ENCODE peak calls at places on chromosomes 11 and 22, in seven cellular contexts. One of them, this sample, is unnamed.

GRCh38 chr11:45603930-45604682 is 61.3 kb downstream of the CHST1 start:
- DNase-seq in cardiac fibroblast: no peak
- DNase-seq in heart right ventricle: peak; percentile 53
- DNase-seq in AG09309: no peak
- DNase-seq in dorsolateral prefrontal cortex: no peak
- DNase-seq in K562: no peak
- DNase-seq in HL-60: no peak
- DNase-seq in this sample: no peak

GRCh38 chr22:42814616-42815015 is 42.5 kb downstream of the ARFGAP3 start:
- DNase-seq in HL-60: no peak
- DNase-seq in dorsolateral prefrontal cortex: no peak
- DNase-seq in AG09309: no peak
- DNase-seq in K562: no peak
- DNase-seq in cardiac fibroblast: no peak
- DNase-seq in heart right ventricle: no peak
- DNase-seq in this sample: no peak

GRCh38 chr11:128093689-128094088 is 493.7 kb downstream of the ETS1 start:
- DNase-seq in AG09309: no peak
- DNase-seq in K562: no peak
- DNase-seq in cardiac fibroblast: no peak
- DNase-seq in dorsolateral prefrontal cortex: no peak
- DNase-seq in heart right ventricle: no peak
- DNase-seq in HL-60: no peak
- DNase-seq in this sample: no peak

GRCh38 chr22:46043816-46044717 is 67.1 kb upstream of the WNT7B start:
- DNase-seq in HL-60: no peak
- DNase-seq in AG09309: no peak
- DNase-seq in K562: no peak
- DNase-seq in heart right ventricle: no peak
- DNase-seq in dorsolateral prefrontal cortex: peak; percentile 53
- DNase-seq in cardiac fibroblast: peak; percentile 48
- DNase-seq in this sample: no peak

GRCh38 chr11:67310246-67311050 is 7.1 kb downstream of the SSH3 start:
- DNase-seq in HL-60: no peak
- DNase-seq in K562: no peak
- DNase-seq in cardiac fibroblast: no peak
- DNase-seq in heart right ventricle: no peak
- DNase-seq in AG09309: no peak
- DNase-seq in dorsolateral prefrontal cortex: no peak
- DNase-seq in this sample: no peak

GRCh38 chr11:6610591-6610990 is 1.4 kb downstream of the TAF10 start:
- DNase-seq in HL-60: no peak
- DNase-seq in heart right ventricle: no peak
- DNase-seq in AG09309: no peak
- DNase-seq in dorsolateral prefrontal cortex: no peak
- DNase-seq in cardiac fibroblast: no peak
- DNase-seq in K562: peak; percentile 46
- DNase-seq in this sample: no peak

GRCh38 chr11:44760917-44761545 is 34.3 kb downstream of the TSPAN18 start:
- DNase-seq in HL-60: no peak
- DNase-seq in dorsolateral prefrontal cortex: no peak
- DNase-seq in K562: peak; percentile 74
- DNase-seq in heart right ventricle: no peak
- DNase-seq in cardiac fibroblast: peak; percentile 85
- DNase-seq in AG09309: no peak
- DNase-seq in this sample: no peak

GRCh38 chr11:84522331-84522730 is 1104.8 kb downstream of the DLG2 start:
- DNase-seq in HL-60: no peak
- DNase-seq in AG09309: no peak
- DNase-seq in cardiac fibroblast: peak; percentile 14
- DNase-seq in dorsolateral prefrontal cortex: no peak
- DNase-seq in heart right ventricle: no peak
- DNase-seq in K562: no peak
- DNase-seq in this sample: no peak

GRCh38 chr11:73478737-73479347 is 102.6 kb downstream of the RELT start:
- DNase-seq in dorsolateral prefrontal cortex: no peak
- DNase-seq in AG09309: no peak
- DNase-seq in heart right ventricle: no peak
- DNase-seq in HL-60: no peak
- DNase-seq in K562: peak; percentile 32
- DNase-seq in cardiac fibroblast: peak; percentile 61
- DNase-seq in this sample: no peak

GRCh38 chr11:78809931-78810481 is 235.3 kb upstream of the NARS2 start:
- DNase-seq in K562: no peak
- DNase-seq in AG09309: no peak
- DNase-seq in heart right ventricle: no peak
- DNase-seq in dorsolateral prefrontal cortex: no peak
- DNase-seq in HL-60: no peak
- DNase-seq in cardiac fibroblast: no peak
- DNase-seq in this sample: no peak

GRCh38 chr22:46447906-46448669 is 89.3 kb downstream of the CELSR1 start:
- DNase-seq in heart right ventricle: no peak
- DNase-seq in K562: no peak
- DNase-seq in HL-60: no peak
- DNase-seq in cardiac fibroblast: no peak
- DNase-seq in AG09309: no peak
- DNase-seq in dorsolateral prefrontal cortex: no peak
- DNase-seq in this sample: no peak

GRCh38 chr22:36369922-36370781 is 17.6 kb downstream of the MYH9 start:
- DNase-seq in HL-60: peak; percentile 97
- DNase-seq in AG09309: no peak
- DNase-seq in K562: peak; percentile 57
- DNase-seq in cardiac fibroblast: peak; percentile 74
- DNase-seq in heart right ventricle: no peak
- DNase-seq in dorsolateral prefrontal cortex: no peak
- DNase-seq in this sample: no peak

GRCh38 chr11:132610791-132611190 is 921.5 kb downstream of the OPCML start:
- DNase-seq in heart right ventricle: no peak
- DNase-seq in dorsolateral prefrontal cortex: no peak
- DNase-seq in K562: no peak
- DNase-seq in AG09309: no peak
- DNase-seq in cardiac fibroblast: no peak
- DNase-seq in HL-60: no peak
- DNase-seq in this sample: no peak

GRCh38 chr22:48902001-48902869 is 925.4 kb downstream of the BRD1 start:
- DNase-seq in HL-60: no peak
- DNase-seq in AG09309: no peak
- DNase-seq in dorsolateral prefrontal cortex: no peak
- DNase-seq in heart right ventricle: no peak
- DNase-seq in cardiac fibroblast: no peak
- DNase-seq in K562: no peak
- DNase-seq in this sample: no peak

GRCh38 chr22:30580896-30581295 is 6.4 kb upstream of the GAL3ST1 start:
- DNase-seq in cardiac fibroblast: no peak
- DNase-seq in heart right ventricle: no peak
- DNase-seq in AG09309: no peak
- DNase-seq in HL-60: no peak
- DNase-seq in K562: no peak
- DNase-seq in dorsolateral prefrontal cortex: no peak
- DNase-seq in this sample: no peak

GRCh38 chr11:114296190-114296978 is at the start of gene NNMT:
- DNase-seq in cardiac fibroblast: peak; percentile 98
- DNase-seq in HL-60: no peak
- DNase-seq in AG09309: peak; percentile 97
- DNase-seq in K562: peak; percentile 26
- DNase-seq in dorsolateral prefrontal cortex: peak; percentile 50
- DNase-seq in heart right ventricle: peak; percentile 56
- DNase-seq in this sample: peak; percentile 95

GRCh38 chr22:19869497-19870152 is 15.0 kb upstream of the GNB1L start:
- DNase-seq in K562: no peak
- DNase-seq in HL-60: no peak
- DNase-seq in AG09309: no peak
- DNase-seq in heart right ventricle: no peak
- DNase-seq in cardiac fibroblast: no peak
- DNase-seq in dorsolateral prefrontal cortex: peak; percentile 34
- DNase-seq in this sample: no peak

GRCh38 chr11:103091441-103091809 is 535 bp downstream of the DCUN1D5 start:
- DNase-seq in heart right ventricle: peak; percentile 33
- DNase-seq in HL-60: peak; percentile 50
- DNase-seq in cardiac fibroblast: peak; percentile 38
- DNase-seq in dorsolateral prefrontal cortex: peak; percentile 56
- DNase-seq in AG09309: no peak
- DNase-seq in K562: no peak
- DNase-seq in this sample: no peak

GRCh38 chr11:103091810-103092524 is at the start of gene DCUN1D5:
- DNase-seq in HL-60: peak; percentile 96
- DNase-seq in cardiac fibroblast: peak; percentile 95
- DNase-seq in K562: peak; percentile 92
- DNase-seq in dorsolateral prefrontal cortex: peak; percentile 99
- DNase-seq in AG09309: peak; percentile 77
- DNase-seq in heart right ventricle: peak; percentile 97
- DNase-seq in this sample: peak; percentile 63

GRCh38 chr11:103085758-103086365 is 6.1 kb downstream of the DCUN1D5 start:
- DNase-seq in AG09309: no peak
- DNase-seq in HL-60: no peak
- DNase-seq in K562: no peak
- DNase-seq in heart right ventricle: no peak
- DNase-seq in dorsolateral prefrontal cortex: no peak
- DNase-seq in cardiac fibroblast: peak; percentile 70
- DNase-seq in this sample: peak; percentile 10

GRCh38 chr11:103091024-103091423 is 936 bp downstream of the DCUN1D5 start:
- DNase-seq in HL-60: peak; percentile 26
- DNase-seq in K562: peak; percentile 12
- DNase-seq in dorsolateral prefrontal cortex: no peak
- DNase-seq in heart right ventricle: no peak
- DNase-seq in AG09309: no peak
- DNase-seq in cardiac fibroblast: peak; percentile 25
- DNase-seq in this sample: no peak

GRCh38 chr11:103086461-103086860 is 5.5 kb downstream of the DCUN1D5 start:
- DNase-seq in K562: peak; percentile 15
- DNase-seq in AG09309: no peak
- DNase-seq in cardiac fibroblast: peak; percentile 39
- DNase-seq in heart right ventricle: no peak
- DNase-seq in HL-60: no peak
- DNase-seq in dorsolateral prefrontal cortex: no peak
- DNase-seq in this sample: no peak
- H3K4me3 ChIP-seq in K562: no peak overlapping the region
- H3K4me3 ChIP-seq in AG09309: no peak overlapping the region
- H3K4me3 ChIP-seq in cardiac fibroblast: no peak overlapping the region
- H3K4me3 ChIP-seq in heart right ventricle: no peak overlapping the region
- H3K4me3 ChIP-seq in HL-60: no peak overlapping the region
- H3K4me3 ChIP-seq in dorsolateral prefrontal cortex: no peak overlapping the region
- H3K4me3 ChIP-seq in this sample: no peak overlapping the region

GRCh38 chr22:22508274-22509176 is at the start of gene ZNF280B:
- DNase-seq in heart right ventricle: peak; percentile 58
- DNase-seq in cardiac fibroblast: peak; percentile 83
- DNase-seq in HL-60: peak; percentile 87
- DNase-seq in K562: peak; percentile 100
- DNase-seq in AG09309: no peak
- DNase-seq in dorsolateral prefrontal cortex: peak; percentile 73
- DNase-seq in this sample: peak; percentile 9
- TF ChIP-seq CTCF in heart right ventricle: peak; percentile 55
- TF ChIP-seq CTCF in cardiac fibroblast: peak; percentile 75
- TF ChIP-seq CTCF in HL-60: peak; percentile 82
- TF ChIP-seq CTCF in K562: no peak
- TF ChIP-seq CTCF in AG09309: no peak
- TF ChIP-seq CTCF in dorsolateral prefrontal cortex: peak; percentile 61
- TF ChIP-seq CTCF in this sample: peak; percentile 93

DNA sequence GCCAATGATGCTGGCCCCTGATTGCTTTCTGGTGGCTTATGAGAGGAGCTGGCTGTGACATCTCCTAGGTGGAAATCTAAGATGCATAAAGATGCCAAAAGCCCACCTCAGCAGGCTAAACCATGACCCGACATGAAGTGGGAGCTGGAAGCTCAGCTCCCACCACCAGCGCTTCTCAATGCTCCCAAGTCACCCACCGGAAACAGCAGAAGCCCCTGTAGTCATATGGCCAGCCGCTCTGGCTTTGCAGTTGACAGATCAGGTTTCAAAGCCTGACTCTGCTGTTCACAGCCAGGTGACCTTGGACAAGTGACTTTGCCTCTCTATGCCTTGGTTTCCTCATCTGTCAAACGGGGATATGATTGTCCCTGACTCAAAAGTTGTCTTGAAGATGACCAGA is 29.1 kb upstream of the ANO1 start:
- DNase-seq in dorsolateral prefrontal cortex: no peak
- DNase-seq in heart right ventricle: no peak
- DNase-seq in cardiac fibroblast: no peak
- DNase-seq in AG09309: no peak
- DNase-seq in HL-60: no peak
- DNase-seq in K562: no peak
- DNase-seq in this sample: no peak
- H3K4me3 ChIP-seq in dorsolateral prefrontal cortex: no peak overlapping the region
- H3K4me3 ChIP-seq in heart right ventricle: no peak overlapping the region
- H3K4me3 ChIP-seq in cardiac fibroblast: no peak overlapping the region
- H3K4me3 ChIP-seq in AG09309: no peak overlapping the region
- H3K4me3 ChIP-seq in HL-60: no peak overlapping the region
- H3K4me3 ChIP-seq in K562: no peak overlapping the region
- H3K4me3 ChIP-seq in this sample: no peak overlapping the region

GRCh38 chr11:11701070-11701469 is 79.3 kb upstream of the GALNT18 start:
- DNase-seq in dorsolateral prefrontal cortex: no peak
- DNase-seq in K562: no peak
- DNase-seq in heart right ventricle: no peak
- DNase-seq in AG09309: peak; percentile 14
- DNase-seq in HL-60: no peak
- DNase-seq in cardiac fibroblast: peak; percentile 34
- DNase-seq in this sample: no peak
- TF ChIP-seq CTCF in dorsolateral prefrontal cortex: no peak
- TF ChIP-seq CTCF in K562: peak; percentile 11
- TF ChIP-seq CTCF in heart right ventricle: peak; percentile 20
- TF ChIP-seq CTCF in AG09309: peak; percentile 13
- TF ChIP-seq CTCF in HL-60: no peak
- TF ChIP-seq CTCF in cardiac fibroblast: no peak
- TF ChIP-seq CTCF in this sample: no peak

GRCh38 chr11:96424693-96425092 is 34.9 kb downstream of the JRKL start:
- DNase-seq in HL-60: no peak
- DNase-seq in cardiac fibroblast: peak; percentile 64
- DNase-seq in K562: no peak
- DNase-seq in AG09309: peak; percentile 48
- DNase-seq in dorsolateral prefrontal cortex: no peak
- DNase-seq in heart right ventricle: no peak
- DNase-seq in this sample: no peak

GRCh38 chr11:96430668-96431067 is 40.9 kb downstream of the JRKL start:
- DNase-seq in cardiac fibroblast: no peak
- DNase-seq in AG09309: no peak
- DNase-seq in heart right ventricle: no peak
- DNase-seq in K562: no peak
- DNase-seq in HL-60: no peak
- DNase-seq in dorsolateral prefrontal cortex: no peak
- DNase-seq in this sample: no peak

DNA sequence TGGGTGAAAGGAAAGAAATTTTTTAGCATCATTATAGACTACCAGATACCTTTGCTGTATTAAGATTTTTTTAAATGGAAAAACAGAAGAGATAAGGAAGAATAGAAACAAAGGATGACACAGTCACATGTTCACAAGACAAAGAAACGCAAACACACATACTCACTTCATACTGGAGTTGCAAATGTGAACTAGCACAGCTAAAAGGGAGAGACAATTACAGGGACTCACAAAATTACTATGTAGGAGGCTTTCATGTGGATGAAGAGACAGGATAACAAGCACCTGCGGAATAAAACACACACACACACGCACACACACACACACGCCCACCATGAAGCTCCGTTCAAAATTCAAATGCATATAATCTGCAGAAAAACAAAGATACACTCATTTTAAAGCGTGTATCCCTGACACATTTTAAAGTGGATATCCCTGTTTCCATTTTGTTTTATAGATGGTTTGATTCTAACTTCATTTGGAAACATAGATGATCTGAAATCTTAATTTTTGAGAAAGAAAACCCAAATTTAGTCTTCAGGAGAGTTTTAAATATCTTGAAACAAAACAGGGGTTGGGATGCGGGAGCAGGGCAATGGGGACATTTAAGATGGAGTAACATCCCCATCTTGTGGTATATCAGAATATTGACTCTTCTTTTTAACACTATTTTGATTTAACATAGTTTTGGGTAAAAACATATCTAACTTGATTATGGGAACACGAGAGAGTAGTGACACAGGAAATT is 36.7 kb downstream of the JRKL start:
- DNase-seq in AG09309: peak; percentile 18
- DNase-seq in heart right ventricle: no peak
- DNase-seq in cardiac fibroblast: peak; percentile 70
- DNase-seq in K562: peak; percentile 43
- DNase-seq in dorsolateral prefrontal cortex: no peak
- DNase-seq in HL-60: no peak
- DNase-seq in this sample: no peak
- H3K4me3 ChIP-seq in AG09309: no peak overlapping the region
- H3K4me3 ChIP-seq in heart right ventricle: no peak overlapping the region
- H3K4me3 ChIP-seq in cardiac fibroblast: no peak overlapping the region
- H3K4me3 ChIP-seq in K562: no peak overlapping the region
- H3K4me3 ChIP-seq in dorsolateral prefrontal cortex: no peak overlapping the region
- H3K4me3 ChIP-seq in HL-60: no peak overlapping the region
- H3K4me3 ChIP-seq in this sample: no peak overlapping the region

This sample was measured in AG04449.